ENCODE peak calls at places on chromosome 18, in four cellular contexts. O is Peyer's patch, A is HCT116, C is IMR-90. I is an unnamed sample.

GRCh38 chr18:54393648-54394294 is 36.1 kb downstream of the C18orf54 start:
- DNase-seq in O (no peak), A (no peak), C (no peak), I (no peak)

GRCh38 chr18:50266248-50266704 is at the start of gene CFAP53:
- DNase-seq in O (peak; percentile 87), A (no peak), C (peak; percentile 84), I (peak; percentile 78)

GRCh38 chr18:79921984-79922965 is 29.2 kb downstream of the SLC66A2 start:
- DNase-seq in O (no peak), A (no peak), C (no peak), I (peak; percentile 6)

GRCh38 chr18:35917043-35917442 is 55.4 kb upstream of the RMP24 start:
- DNase-seq in O (no peak), A (no peak), C (no peak), I (no peak)

GRCh38 chr18:49666045-49666444 is 104.2 kb downstream of the LIPG start:
- DNase-seq in O (no peak), A (no peak), C (peak; percentile 48), I (no peak)

GRCh38 chr18:27685807-27686412 is 491.0 kb downstream of the CDH2 start:
- DNase-seq in O (no peak), A (peak; percentile 18), C (peak; percentile 39), I (no peak)

GRCh38 chr18:49609416-49610284 is 47.8 kb downstream of the LIPG start:
- DNase-seq in O (no peak), A (peak; percentile 6), C (peak; percentile 46), I (no peak)

GRCh38 chr18:7157760-7158159 is 40.2 kb upstream of the LAMA1 start:
- DNase-seq in O (no peak), A (no peak), C (no peak), I (no peak)

GRCh38 chr18:23032030-23032582 is 99.0 kb downstream of the RBBP8 start:
- DNase-seq in O (no peak), A (no peak), C (peak; percentile 83), I (no peak)

GRCh38 chr18:13242797-13243196 is 24.2 kb downstream of the LDLRAD4 start:
- DNase-seq in O (no peak), A (no peak), C (no peak), I (no peak)

GRCh38 chr18:74616494-74616893 is 18.8 kb downstream of the ZNF407 start:
- DNase-seq in O (no peak), A (no peak), C (no peak), I (no peak)

GRCh38 chr18:47830772-47831171 is 99.7 kb downstream of the SMAD2 start:
- DNase-seq in O (no peak), A (no peak), C (no peak), I (no peak)

GRCh38 chr18:54228364-54228763 is 3.9 kb upstream of the MBD2 start:
- DNase-seq in O (no peak), A (no peak), C (no peak), I (no peak)

GRCh38 chr18:22428672-22429071 is 11.0 kb upstream of the CTAGE1 start:
- DNase-seq in O (no peak), A (no peak), C (peak; percentile 82), I (no peak)

GRCh38 chr18:78069784-78070664 is 820.4 kb downstream of the GALR1 start:
- DNase-seq in O (no peak), A (no peak), C (no peak), I (no peak)

GRCh38 chr18:61334491-61334850 is 1.2 kb downstream of the CDH20 start:
- DNase-seq in O (no peak), A (no peak), C (no peak), I (no peak)

GRCh38 chr18:833197-833596 is 21.2 kb upstream of the YES1 start:
- DNase-seq in O (no peak), A (no peak), C (no peak), I (no peak)

GRCh38 chr18:827093-827677 is 15.1 kb upstream of the YES1 start:
- DNase-seq in O (no peak), A (no peak), C (no peak), I (no peak)

GRCh38 chr18:832085-832681 is 20.1 kb upstream of the YES1 start:
- DNase-seq in O (peak; percentile 84), A (peak; percentile 29), C (no peak), I (no peak)

GRCh38 chr18:829432-829831 is 17.4 kb upstream of the YES1 start:
- DNase-seq in O (no peak), A (no peak), C (no peak), I (no peak)

GRCh38 chr18:830315-830901 is 18.4 kb upstream of the YES1 start:
- DNase-seq in O (no peak), A (no peak), C (peak; percentile 67), I (no peak)
- H3K27ac ChIP-seq in O (no peak overlapping the region), A (no peak overlapping the region), C (no peak overlapping the region), I (peak overlapping the region; percentile 48)

GRCh38 chr18:44792456-44793080 is 111.9 kb downstream of the SETBP1 start:
- DNase-seq in O (no peak), A (no peak), C (peak; percentile 19), I (no peak)
- H3K4me1 ChIP-seq in O (peaks cover 9% of the 10 kb centered on the region), A (no peaks in the 10 kb centered on the region), C (peaks cover 3% of the 10 kb centered on the region), I (peaks cover 82% of the 10 kb centered on the region)

GRCh38 chr18:8608795-8609673 is at the start of gene RAB12:
- DNase-seq in O (peak; percentile 88), A (peak; percentile 51), C (peak; percentile 83), I (peak; percentile 86)
- TF ChIP-seq POLR2A in O (peak; percentile 54), A (peak; percentile 39), C (peak; percentile 63), I (peak; percentile 89)

GRCh38 chr18:5431836-5432575 is 111.8 kb downstream of the EPB41L3 start:
- DNase-seq in O (no peak), A (no peak), C (no peak), I (no peak)
- H3K27ac ChIP-seq in O (no peak overlapping the region), A (no peak overlapping the region), C (no peak overlapping the region), I (no peak overlapping the region)

DNA sequence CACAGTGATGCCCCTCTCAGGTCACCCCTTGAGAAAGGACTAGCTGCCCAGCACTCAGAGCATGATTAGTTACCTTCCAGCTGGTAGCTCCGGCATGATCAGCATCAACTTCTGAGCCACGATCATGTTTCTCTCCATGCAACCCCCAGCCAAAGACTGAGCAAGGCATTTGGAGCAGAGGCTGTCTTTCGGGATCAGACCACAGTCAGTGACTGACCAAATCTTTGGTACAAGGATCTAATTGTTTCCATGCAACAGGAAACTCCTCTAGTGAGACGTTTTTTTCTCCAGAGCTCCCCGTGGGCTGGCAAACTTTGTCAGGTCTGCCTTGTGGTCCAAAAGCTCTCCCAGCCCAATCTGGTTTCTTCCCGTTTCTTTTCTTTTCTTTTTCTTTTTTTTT is 244.3 kb downstream of the METTL4 start:
- DNase-seq in O (no peak), A (no peak), C (no peak), I (no peak)
- H3K4me1 ChIP-seq in O (no peaks in the 10 kb centered on the region), A (no peaks in the 10 kb centered on the region), C (no peaks in the 10 kb centered on the region), I (no peaks in the 10 kb centered on the region)

I was measured in gastrocnemius medialis.